ENCODE peak calls at places on chromosomes 2 and 18, in ten cellular contexts. B is H1, M is transverse colon, L is GM12878, G is SK-N-SH, K is stomach, Y is sigmoid colon, X is K562, U is suprapubic skin, R is HepG2. W is an unnamed sample.

GRCh38 chr2:162022290-162022945 is 51.6 kb downstream of the DPP4 start:
- DNase-seq in X (no peak), B (no peak), K (no peak), L (no peak), U (no peak), Y (no peak), G (no peak), M (no peak), R (peak), W (no peak)

GRCh38 chr2:41937464-41937861 is 110.4 kb upstream of the PKDCC start:
- DNase-seq in Y (no peak), U (no peak), L (no peak), K (no peak), M (no peak), G (peak), R (no peak), B (peak), X (no peak), W (no peak)

GRCh38 chr2:158686166-158686792 is 108.8 kb upstream of the DAPL1 start:
- DNase-seq in L (no peak), U (no peak), R (no peak), X (no peak), M (no peak), Y (no peak), K (no peak), G (peak), B (no peak), W (no peak)

GRCh38 chr2:46569061-46569560 is 89.7 kb downstream of the TMEM247 start:
- DNase-seq in M (no peak), L (peak), K (no peak), R (no peak), X (no peak), G (no peak), B (no peak), Y (no peak), U (no peak), W (no peak)

GRCh38 chr18:43081396-43081795 is 34.1 kb downstream of the RIT2 start:
- DNase-seq in B (no peak), Y (no peak), K (no peak), U (no peak), X (no peak), R (no peak), M (no peak), L (no peak), G (no peak), W (no peak)

GRCh38 chr2:5693288-5694015 is 1.3 kb downstream of the SOX11 start:
- DNase-seq in G (peak), R (no peak), B (peak), L (no peak), Y (no peak), M (no peak), U (no peak), X (no peak), K (no peak), W (peak)

GRCh38 chr2:204104821-204105220 is 168.3 kb downstream of the ICOS start:
- DNase-seq in R (no peak), G (no peak), Y (no peak), U (no peak), B (no peak), K (no peak), X (no peak), L (no peak), M (no peak), W (no peak)

GRCh38 chr2:30421551-30422436 is 25.3 kb upstream of the LCLAT1 start:
- DNase-seq in X (no peak), Y (no peak), R (no peak), B (no peak), L (peak), G (peak), M (no peak), U (no peak), K (no peak), W (no peak)

GRCh38 chr2:30872797-30873196 is 65.6 kb upstream of the CAPN13 start:
- DNase-seq in K (no peak), Y (no peak), L (no peak), U (no peak), R (no peak), M (no peak), B (no peak), X (no peak), G (no peak), W (peak)

GRCh38 chr2:214896287-214896686 is 86.8 kb upstream of the BARD1 start:
- DNase-seq in K (no peak), G (no peak), X (no peak), Y (no peak), R (no peak), M (no peak), U (no peak), B (no peak), L (no peak), W (no peak)

GRCh38 chr18:48607049-48607984 is 68.5 kb downstream of the CTIF start:
- DNase-seq in M (no peak), K (no peak), B (no peak), X (no peak), Y (no peak), R (peak), L (no peak), G (no peak), U (no peak), W (no peak)

GRCh38 chr2:216222650-216223352 is 113.7 kb downstream of the XRCC5 start:
- DNase-seq in L (peak), Y (no peak), M (no peak), B (no peak), U (no peak), R (no peak), G (no peak), K (no peak), X (no peak), W (no peak)

GRCh38 chr2:72603481-72603880 is 222.4 kb downstream of the EXOC6B start:
- DNase-seq in G (no peak), L (no peak), K (no peak), R (no peak), M (no peak), X (no peak), Y (no peak), U (no peak), B (no peak), W (no peak)

GRCh38 chr2:41990688-41991087 is 57.1 kb upstream of the PKDCC start:
- DNase-seq in B (no peak), R (no peak), Y (no peak), U (no peak), X (no peak), G (no peak), L (no peak), M (no peak), K (no peak), W (no peak)

GRCh38 chr2:66803651-66804050 is 368.7 kb downstream of the MEIS1 start:
- DNase-seq in R (no peak), B (no peak), U (no peak), L (no peak), X (no peak), M (no peak), K (no peak), Y (no peak), G (no peak), W (no peak)

GRCh38 chr2:43196773-43197567 is 29.4 kb downstream of the ZFP36L2 start:
- DNase-seq in K (no peak), M (no peak), U (no peak), Y (no peak), L (no peak), B (no peak), G (no peak), R (no peak), X (no peak), W (peak)

GRCh38 chr2:227761734-227762476 is 16.2 kb downstream of the SCYGR8 start:
- DNase-seq in L (no peak), Y (no peak), M (no peak), B (no peak), G (no peak), K (no peak), U (no peak), R (peak), X (no peak), W (no peak)

GRCh38 chr2:43495727-43496126 is 100.1 kb downstream of the THADA start:
- DNase-seq in K (no peak), U (no peak), M (no peak), X (no peak), G (no peak), B (no peak), L (no peak), Y (no peak), R (no peak), W (no peak)

GRCh38 chr2:144403940-144404339 is 116.0 kb downstream of the ZEB2 start:
- DNase-seq in K (no peak), R (peak), G (no peak), U (no peak), B (no peak), X (no peak), L (no peak), M (no peak), Y (no peak), W (no peak)

GRCh38 chr2:119700866-119701265 is 21.9 kb downstream of the TMEM177 start:
- DNase-seq in K (no peak), G (no peak), R (no peak), U (no peak), M (no peak), X (no peak), B (no peak), Y (peak), L (no peak), W (no peak)
- TF ChIP-seq EP300 in K (no peak), G (no peak), R (no peak), U (no peak), M (no peak), X (no peak), B (no peak), Y (no peak), L (no peak), W (no peak)

GRCh38 chr2:10868465-10869314 is 43.0 kb upstream of the KCNF1 start:
- DNase-seq in L (no peak), U (no peak), X (no peak), Y (peak), M (no peak), B (no peak), R (no peak), G (peak), K (no peak), W (peak)
- TF ChIP-seq POLR2AphosphoS5 in L (no peak), U (no peak), X (no peak), Y (no peak), M (no peak), B (no peak), R (no peak), G (no peak), K (no peak), W (no peak)

GRCh38 chr2:121969766-121970639 is 214.6 kb downstream of the TSN start:
- DNase-seq in R (no peak), B (no peak), X (no peak), L (no peak), G (no peak), K (no peak), M (no peak), Y (no peak), U (no peak), W (no peak)

GRCh38 chr2:121966663-121967062 is 211.2 kb downstream of the TSN start:
- DNase-seq in R (no peak), U (no peak), B (no peak), Y (no peak), G (no peak), X (no peak), K (no peak), M (no peak), L (no peak), W (no peak)

GRCh38 chr2:121972203-121972602 is 216.8 kb downstream of the TSN start:
- DNase-seq in K (no peak), X (no peak), M (no peak), B (no peak), L (no peak), G (no peak), Y (no peak), U (no peak), R (no peak), W (no peak)

GRCh38 chr2:121965666-121966065 is 210.2 kb downstream of the TSN start:
- DNase-seq in X (no peak), R (no peak), M (no peak), K (no peak), B (no peak), L (no peak), G (no peak), Y (no peak), U (no peak), W (no peak)

DNA sequence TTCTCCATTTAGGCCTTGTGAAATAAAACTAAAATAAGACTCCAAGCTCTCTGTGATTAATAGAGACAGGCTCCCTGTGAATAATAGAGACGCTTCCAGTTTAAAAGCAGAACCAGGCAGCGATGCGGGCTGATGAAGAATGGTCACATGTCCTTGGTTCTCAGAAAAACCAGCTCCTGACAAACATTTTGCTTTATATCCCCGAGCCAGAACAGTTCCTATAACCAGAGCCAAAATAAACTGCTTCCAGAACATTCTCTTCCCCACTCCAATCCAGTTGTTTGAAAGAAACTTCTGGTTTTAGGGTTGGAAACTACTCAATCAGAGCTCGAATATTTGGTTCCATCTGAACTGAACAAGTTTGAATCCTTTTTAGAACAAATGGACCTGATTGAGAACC is 213.7 kb downstream of the TSN start:
- DNase-seq in L (no peak), Y (no peak), X (no peak), K (no peak), M (no peak), G (no peak), U (no peak), B (no peak), R (no peak), W (no peak)
- TF ChIP-seq EP300 in L (no peak), Y (no peak), X (no peak), K (no peak), M (no peak), G (no peak), U (no peak), B (no peak), R (no peak), W (no peak)

DNA sequence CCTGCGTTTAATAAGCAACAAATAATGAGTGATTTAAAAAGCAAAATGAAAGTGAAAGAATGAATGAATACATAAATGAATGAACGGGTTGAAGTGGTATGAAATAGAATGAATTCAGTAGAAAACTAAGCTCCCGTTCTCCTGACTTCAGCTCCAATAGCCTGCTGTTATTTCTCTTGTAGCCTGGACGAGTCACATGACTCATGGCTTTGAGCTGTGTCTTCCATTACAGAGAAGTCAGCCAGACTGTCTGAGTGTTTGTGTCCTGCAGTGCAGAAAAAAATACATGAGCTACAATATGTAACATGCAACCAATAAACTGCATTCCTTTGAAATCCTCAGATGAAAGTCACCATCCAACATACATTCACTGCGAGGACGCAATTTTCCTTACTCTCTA is 21.2 kb downstream of the SCG2 start:
- DNase-seq in Y (no peak), X (no peak), M (no peak), K (no peak), R (no peak), B (no peak), L (no peak), U (no peak), G (peak), W (no peak)
- TF ChIP-seq POLR2AphosphoS5 in Y (no peak), X (no peak), M (no peak), K (no peak), R (no peak), B (no peak), L (no peak), U (no peak), G (peak), W (no peak)

GRCh38 chr2:209771474-209772292 is at the start of gene UNC80:
- DNase-seq in M (peak), K (peak), U (no peak), Y (peak), B (peak), L (no peak), X (peak), G (peak), R (peak), W (peak)
- TF ChIP-seq EP300 in M (no peak), K (no peak), U (no peak), Y (no peak), B (no peak), L (no peak), X (no peak), G (no peak), R (no peak), W (no peak)

GRCh38 chr2:167862787-167863186 is 384.6 kb downstream of the STK39 start:
- DNase-seq in L (peak), M (no peak), X (no peak), R (no peak), U (no peak), Y (no peak), G (no peak), B (no peak), K (no peak), W (no peak)
- TF ChIP-seq POLR2AphosphoS5 in L (no peak), M (no peak), X (no peak), R (no peak), U (no peak), Y (no peak), G (no peak), B (no peak), K (no peak), W (no peak)

DNA sequence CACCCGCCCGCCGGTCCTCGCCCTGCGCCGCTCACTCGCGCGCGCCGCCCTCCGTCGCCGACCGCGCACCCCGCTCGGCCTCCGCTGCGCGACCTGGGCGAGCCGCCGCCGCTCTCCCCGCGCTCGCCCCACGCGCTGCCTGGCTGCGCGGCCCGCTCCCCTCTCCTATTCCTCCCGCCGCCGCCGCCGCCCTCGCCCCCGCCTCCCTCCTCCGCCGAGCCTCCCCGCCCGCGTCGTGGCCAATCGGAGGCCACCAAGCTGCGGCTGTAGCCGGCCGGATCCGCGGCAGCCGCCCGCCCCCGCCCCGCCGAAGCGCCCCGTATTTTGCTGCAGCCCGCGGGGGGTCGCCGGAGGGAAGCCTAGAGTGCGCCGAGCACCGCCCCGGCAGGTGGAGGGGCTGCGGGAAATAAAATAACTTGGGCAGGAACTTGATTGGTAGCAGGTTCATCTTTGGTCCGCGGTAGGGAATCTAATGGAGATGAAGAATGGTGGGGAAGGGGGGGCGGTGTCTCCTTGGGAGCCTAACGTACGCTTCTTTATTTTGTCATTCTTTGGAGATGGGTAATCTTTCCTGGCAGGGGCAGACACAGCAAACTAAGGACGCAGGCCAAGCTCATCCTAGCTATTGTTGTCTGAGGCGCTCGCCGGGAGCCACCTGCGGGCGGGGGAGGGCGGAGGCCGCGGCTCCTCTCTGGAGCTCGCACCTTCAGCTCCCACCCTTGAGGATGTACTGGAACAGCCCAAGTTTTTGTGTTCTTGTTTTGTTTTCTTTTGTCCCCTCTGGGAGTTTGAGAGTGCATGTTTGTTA is 1.1 kb upstream of the CDH2 start:
- DNase-seq in Y (no peak), G (peak), M (no peak), K (peak), B (peak), L (no peak), X (no peak), R (peak), U (no peak), W (peak)
- TF ChIP-seq EP300 in Y (no peak), G (no peak), M (no peak), K (no peak), B (no peak), L (no peak), X (no peak), R (no peak), U (no peak), W (no peak)

GRCh38 chr2:237128026-237128703 is 42.5 kb downstream of the COPS8 start:
- DNase-seq in U (peak), X (no peak), L (no peak), R (peak), B (no peak), M (peak), G (peak), K (peak), Y (peak), W (peak)
- TF ChIP-seq POLR2AphosphoS5 in U (peak), X (no peak), L (no peak), R (no peak), B (no peak), M (peak), G (peak), K (peak), Y (peak), W (peak)

GRCh38 chr2:37232131-37232933 is 874 bp downstream of the NDUFAF7 start:
- DNase-seq in M (peak), K (no peak), X (peak), U (no peak), L (no peak), Y (peak), B (no peak), G (peak), R (peak), W (peak)
- TF ChIP-seq EP300 in M (no peak), K (no peak), X (no peak), U (no peak), L (no peak), Y (no peak), B (no peak), G (no peak), R (no peak), W (no peak)

GRCh38 chr18:24797987-24798386 is 337.6 kb downstream of the HRH4 start:
- DNase-seq in G (no peak), B (no peak), M (no peak), X (no peak), U (no peak), K (no peak), R (no peak), Y (no peak), L (no peak), W (no peak)
- TF ChIP-seq POLR2AphosphoS5 in G (no peak), B (no peak), M (no peak), X (no peak), U (no peak), K (no peak), R (no peak), Y (no peak), L (no peak), W (no peak)

W was measured in upper lobe of left lung.